ENCODE peak calls at places on chromosomes 3 and 15, in six cellular contexts. U is PC-9, A is transverse colon, M is hepatocyte, P is testis, F is body of pancreas. Z is an unnamed sample. For H3K4me1, the result is how much of the 10 kb centered on the place peaks cover.

GRCh38 chr3:24259901-24260512 is 234.6 kb downstream of the THRB start:
- DNase-seq in A (no peak), U (no peak), P (no peak), F (peak), M (peak), Z (no peak)

GRCh38 chr3:113773381-113773780 is 26.5 kb downstream of the ATP6V1A start:
- DNase-seq in A (no peak), U (no peak), F (no peak), M (no peak), P (no peak), Z (no peak)

GRCh38 chr3:58120075-58120812 is 90.5 kb downstream of the DNASE1L3 start:
- DNase-seq in M (no peak), P (peak), U (no peak), A (no peak), F (peak), Z (no peak)

GRCh38 chr15:41501961-41502786 is 8.5 kb downstream of the ITPKA start:
- DNase-seq in M (no peak), A (no peak), F (no peak), P (peak), U (no peak), Z (no peak)

GRCh38 chr3:99920530-99921376 is 103.1 kb downstream of the CMSS1 start:
- DNase-seq in P (peak), A (peak), M (peak), F (peak), U (no peak), Z (no peak)

GRCh38 chr3:57691411-57692133 is 1.3 kb downstream of the DENND6A start:
- DNase-seq in U (no peak), A (no peak), F (no peak), P (no peak), M (no peak), Z (peak)

GRCh38 chr15:74156018-74156417 is 17.5 kb upstream of the ISLR start:
- DNase-seq in A (no peak), M (no peak), U (no peak), P (no peak), F (no peak), Z (no peak)

GRCh38 chr3:107128942-107129341 is 248.3 kb upstream of the CCDC54 start:
- DNase-seq in F (no peak), U (no peak), A (no peak), P (no peak), M (no peak), Z (no peak)

GRCh38 chr3:194250104-194251002 is 100.8 kb downstream of the CPN2 start:
- DNase-seq in P (peak), M (peak), F (no peak), A (no peak), U (no peak), Z (no peak)

GRCh38 chr3:30141927-30142326 is 464.5 kb upstream of the TGFBR2 start:
- DNase-seq in P (no peak), A (no peak), U (no peak), M (no peak), F (no peak), Z (no peak)

GRCh38 chr3:137035631-137036030 is 77.8 kb downstream of the IL20RB start:
- DNase-seq in U (no peak), P (peak), F (no peak), M (peak), A (no peak), Z (no peak)

GRCh38 chr15:44092221-44092620 is 102.8 kb downstream of the FRMD5 start:
- DNase-seq in P (no peak), M (no peak), U (no peak), A (no peak), F (no peak), Z (peak)

GRCh38 chr3:193778676-193779075 is 185.7 kb downstream of the OPA1 start:
- DNase-seq in F (no peak), U (no peak), A (no peak), P (no peak), M (no peak), Z (no peak)

GRCh38 chr3:17795733-17796132 is 53.3 kb upstream of the TBC1D5 start:
- DNase-seq in P (no peak), F (no peak), A (no peak), U (no peak), M (no peak), Z (peak)

GRCh38 chr15:52790166-52790708 is at the start of gene ONECUT1:
- DNase-seq in P (peak), A (peak), M (peak), F (peak), U (peak), Z (no peak)

GRCh38 chr15:34855397-34855796 is 60.0 kb upstream of the ACTC1 start:
- DNase-seq in P (no peak), M (no peak), U (no peak), F (no peak), A (no peak), Z (peak)

GRCh38 chr3:114179575-114179974 is 723 bp upstream of the DRD3 start:
- DNase-seq in F (peak), U (no peak), A (no peak), M (no peak), P (no peak), Z (no peak)

GRCh38 chr3:144369151-144369879 is 397.7 kb downstream of the DIPK2A start:
- DNase-seq in A (no peak), P (no peak), F (no peak), U (no peak), M (no peak), Z (no peak)

DNA sequence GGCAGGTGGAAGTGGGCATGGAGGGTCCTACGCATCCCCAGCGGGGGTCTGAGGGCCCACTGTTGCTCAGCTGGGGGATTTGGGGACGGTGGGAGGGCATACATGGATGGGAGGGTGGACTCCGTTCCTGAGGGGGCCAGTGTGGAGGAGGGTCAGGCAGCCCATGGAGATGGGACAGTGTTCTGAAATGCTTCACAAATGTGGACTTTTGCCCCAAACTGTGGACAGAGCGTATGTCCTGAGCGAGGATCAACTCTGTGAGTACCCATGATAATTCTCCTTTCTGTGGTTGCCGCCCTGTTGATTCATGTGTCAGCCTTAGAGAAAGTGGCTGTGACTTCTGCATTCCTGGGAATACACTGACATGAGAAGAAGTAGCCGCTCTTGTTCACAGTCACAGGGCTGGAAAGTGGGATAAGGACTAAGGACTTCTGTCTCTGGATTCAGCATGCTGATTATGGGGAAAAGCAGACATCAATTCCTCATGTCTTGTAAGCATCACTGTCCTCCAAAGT is 33.4 kb downstream of the SMAD3 start:
- DNase-seq in P (no peak), F (no peak), M (peak), U (no peak), A (no peak), Z (no peak)
- H3K4me1 ChIP-seq in P (under half), F (under half), M (under half), U (under half), A (under half), Z (half or more)

GRCh38 chr3:51968175-51968681 is 974 bp upstream of the PCBP4 start:
- DNase-seq in A (no peak), F (no peak), P (no peak), M (peak), U (no peak), Z (no peak)

GRCh38 chr3:51966016-51966415 is 1.2 kb downstream of the PCBP4 start:
- DNase-seq in U (no peak), A (no peak), M (no peak), F (no peak), P (no peak), Z (no peak)

GRCh38 chr3:51966486-51966885 is 768 bp downstream of the PCBP4 start:
- DNase-seq in F (no peak), A (no peak), M (no peak), U (no peak), P (no peak), Z (no peak)

GRCh38 chr3:51967384-51968174 is at the start of gene PCBP4:
- DNase-seq in U (peak), P (peak), A (peak), M (peak), F (peak), Z (no peak)

GRCh38 chr3:51966941-51967383 is 292 bp downstream of the PCBP4 start:
- DNase-seq in F (no peak), P (no peak), M (no peak), U (no peak), A (no peak), Z (no peak)
- H3K27ac ChIP-seq in F (peak), P (no peak), M (peak), U (no peak), A (peak), Z (no peak)

GRCh38 chr3:156417733-156418132 is 137.2 kb downstream of the SSR3 start:
- DNase-seq in P (no peak), M (no peak), F (no peak), U (no peak), A (no peak), Z (no peak)
- TF ChIP-seq CTCF in P (no peak), M (no peak), F (no peak), U (no peak), A (no peak), Z (no peak)

GRCh38 chr3:183277260-183277659 is 24.2 kb downstream of the B3GNT5 start:
- DNase-seq in F (no peak), M (no peak), A (no peak), P (no peak), U (no peak), Z (no peak)

GRCh38 chr3:183272792-183273191 is 19.7 kb downstream of the B3GNT5 start:
- DNase-seq in U (no peak), P (no peak), F (no peak), M (no peak), A (no peak), Z (no peak)

GRCh38 chr3:183272142-183272541 is 19.1 kb downstream of the B3GNT5 start:
- DNase-seq in A (no peak), M (no peak), P (no peak), U (no peak), F (no peak), Z (no peak)

GRCh38 chr3:183275418-183275817 is 22.4 kb downstream of the B3GNT5 start:
- DNase-seq in P (peak), A (no peak), M (peak), U (peak), F (peak), Z (no peak)

GRCh38 chr3:183274609-183275008 is 21.6 kb downstream of the B3GNT5 start:
- DNase-seq in P (no peak), A (no peak), F (no peak), U (no peak), M (no peak), Z (no peak)
- H3K4me1 ChIP-seq in P (under half), A (under half), F (under half), U (half or more), M (under half), Z (under half)

GRCh38 chr3:51340311-51340829 is 44.7 kb upstream of the MANF start:
- DNase-seq in A (no peak), F (peak), P (peak), M (peak), U (peak), Z (peak)
- H3K27ac ChIP-seq in A (peak), F (no peak), P (no peak), M (peak), U (peak), Z (no peak)

Z was measured in foreskin keratinocyte.